ENCODE peak calls at places on chromosomes 4 and X, in six cellular contexts. A is HCT116, E is IMR-90, T is H1, R is SK-N-SH, K is HepG2. J is an unnamed sample.

GRCh38 chrX:14398725-14399124 is 130.6 kb upstream of the GLRA2 start:
- DNase-seq in T (no peak), K (no peak), A (no peak), E (no peak), R (no peak), J (no peak)

GRCh38 chrX:97672138-97672537 is 788.4 kb downstream of the RPA4 start:
- DNase-seq in E (no peak), K (no peak), A (no peak), R (no peak), T (no peak), J (no peak)

GRCh38 chr4:147481577-147482109 is 746 bp downstream of the EDNRA start:
- DNase-seq in T (peak), K (no peak), A (no peak), R (no peak), E (no peak), J (no peak)

GRCh38 chrX:66760648-66761047 is 121.8 kb upstream of the EDA2R start:
- DNase-seq in T (no peak), R (no peak), K (no peak), A (no peak), E (no peak), J (no peak)

GRCh38 chrX:48459483-48459882 is 10.6 kb downstream of the SLC38A5 start:
- DNase-seq in T (no peak), A (no peak), K (no peak), R (no peak), E (no peak), J (no peak)

GRCh38 chrX:112367065-112367464 is 284.5 kb upstream of the TRPC5 start:
- DNase-seq in K (no peak), A (no peak), E (no peak), R (no peak), T (no peak), J (no peak)

GRCh38 chrX:641671-642435 is 11.3 kb downstream of the SHOX start:
- DNase-seq in K (no peak), E (no peak), A (no peak), R (no peak), T (peak), J (no peak)

GRCh38 chr4:10099521-10100325 is 16.9 kb downstream of the WDR1 start:
- DNase-seq in T (no peak), A (no peak), K (no peak), R (no peak), E (no peak), J (no peak)

GRCh38 chr4:15149842-15150592 is 147.7 kb downstream of the CPEB2 start:
- DNase-seq in A (peak), T (peak), R (peak), K (peak), E (peak), J (peak)

GRCh38 chr4:15150636-15151432 is 148.6 kb downstream of the CPEB2 start:
- DNase-seq in K (no peak), R (no peak), E (no peak), T (no peak), A (no peak), J (no peak)

GRCh38 chr4:15145709-15146108 is 143.4 kb downstream of the CPEB2 start:
- DNase-seq in T (no peak), A (no peak), E (no peak), K (no peak), R (no peak), J (no peak)

GRCh38 chr4:15147709-15148651 is 145.7 kb downstream of the CPEB2 start:
- DNase-seq in A (no peak), K (peak), E (no peak), T (no peak), R (no peak), J (no peak)

GRCh38 chr4:15149234-15149841 is 147.1 kb downstream of the CPEB2 start:
- DNase-seq in E (peak), T (no peak), A (no peak), R (no peak), K (no peak), J (no peak)
- TF ChIP-seq RAD21 in E (no peak), T (no peak), A (no peak), R (no peak), K (no peak), J (no peak)

DNA sequence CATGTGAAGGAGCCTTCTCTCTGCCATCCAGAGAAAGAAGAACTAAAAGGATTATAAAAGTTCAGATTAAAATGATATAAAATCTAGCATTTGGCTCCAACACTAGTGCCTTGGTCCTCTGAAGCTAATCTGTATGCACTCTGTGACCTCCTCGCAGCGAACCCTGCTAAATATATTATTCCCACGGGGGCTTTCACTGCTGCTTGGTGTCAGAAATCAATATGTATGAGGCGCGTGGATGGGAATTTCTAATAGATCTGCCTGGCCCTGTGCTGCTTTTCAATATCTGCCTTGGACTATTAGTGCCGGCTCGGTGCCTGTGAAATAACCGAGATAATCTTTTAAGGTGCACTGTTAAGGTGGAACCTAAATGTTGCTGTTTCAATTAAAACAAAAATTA is 69.7 kb downstream of the CXXC4 start:
- DNase-seq in K (no peak), A (no peak), T (no peak), R (no peak), E (no peak), J (no peak)
- TF ChIP-seq RAD21 in K (no peak), A (no peak), T (no peak), R (no peak), E (no peak), J (no peak)

DNA sequence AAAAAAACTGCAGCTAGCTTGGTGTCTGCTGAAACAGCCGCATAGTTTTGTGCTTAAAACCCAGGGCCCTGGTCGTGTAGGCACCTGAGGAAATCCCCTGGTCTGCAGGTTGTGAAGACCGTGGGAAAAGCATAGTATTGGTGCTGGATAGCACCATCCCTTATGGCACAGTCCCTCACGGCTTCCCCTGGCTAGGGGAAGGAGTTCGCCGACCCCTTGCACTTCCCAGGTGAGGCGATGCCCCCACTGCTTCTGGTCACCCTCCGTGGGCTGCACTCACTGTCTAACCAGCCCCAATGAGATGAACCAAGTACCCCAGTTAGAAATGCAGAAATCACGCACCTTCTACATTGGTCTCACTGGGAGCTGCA is 1105.1 kb downstream of the STPG2 start:
- DNase-seq in R (no peak), E (no peak), T (no peak), A (no peak), K (no peak), J (no peak)
- TF ChIP-seq RAD21 in R (no peak), E (no peak), T (no peak), A (no peak), K (no peak), J (no peak)

GRCh38 chrX:110359273-110359672 is 625 bp downstream of the RTL9 start:
- DNase-seq in E (no peak), T (no peak), R (no peak), A (no peak), K (no peak), J (no peak)
- TF ChIP-seq RAD21 in E (no peak), T (no peak), R (no peak), A (no peak), K (no peak), J (no peak)

GRCh38 chr4:7422898-7423180 is 11.9 kb downstream of the PSAPL1 start:
- DNase-seq in T (no peak), K (no peak), E (no peak), R (peak), A (no peak), J (no peak)

GRCh38 chr4:7424553-7425111 is 10.1 kb downstream of the PSAPL1 start:
- DNase-seq in A (no peak), T (peak), E (no peak), K (no peak), R (peak), J (no peak)

GRCh38 chr4:7423391-7423790 is 11.3 kb downstream of the PSAPL1 start:
- DNase-seq in T (peak), R (peak), A (no peak), E (no peak), K (no peak), J (no peak)

GRCh38 chr4:7425171-7425570 is 9.6 kb downstream of the PSAPL1 start:
- DNase-seq in R (peak), E (no peak), K (no peak), A (no peak), T (peak), J (no peak)

GRCh38 chr4:7423801-7424552 is 10.8 kb downstream of the PSAPL1 start:
- DNase-seq in A (no peak), E (no peak), K (no peak), T (peak), R (peak), J (no peak)
- TF ChIP-seq RAD21 in A (no peak), E (no peak), K (no peak), T (no peak), R (no peak), J (no peak)

DNA sequence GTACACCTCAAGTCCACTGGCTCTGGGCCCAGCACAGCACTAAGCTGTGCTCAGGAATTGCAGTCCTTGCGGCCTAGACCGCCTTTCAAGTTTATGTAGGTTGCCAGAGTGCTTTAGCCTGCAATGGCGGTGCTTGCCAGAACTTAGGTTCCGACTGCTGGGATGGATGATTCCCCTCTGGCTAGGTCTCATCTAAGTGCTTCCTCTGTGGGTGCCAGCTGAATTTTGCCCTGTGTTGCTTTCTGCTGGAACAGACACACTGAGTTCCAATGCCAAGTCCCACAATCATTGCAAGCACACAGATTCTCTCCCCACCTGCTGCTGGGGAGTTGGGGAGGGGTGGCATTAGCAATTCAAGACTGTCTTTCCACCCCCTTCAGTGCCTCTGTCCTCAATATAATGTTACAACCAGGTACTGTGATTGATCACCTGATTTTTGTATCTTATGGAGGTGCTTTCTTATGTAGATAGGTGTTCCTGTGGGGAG is 129.5 kb downstream of the GRID2 start:
- DNase-seq in A (no peak), E (no peak), K (no peak), T (no peak), R (no peak), J (no peak)
- TF ChIP-seq RAD21 in A (no peak), E (no peak), K (no peak), T (no peak), R (no peak), J (no peak)

DNA sequence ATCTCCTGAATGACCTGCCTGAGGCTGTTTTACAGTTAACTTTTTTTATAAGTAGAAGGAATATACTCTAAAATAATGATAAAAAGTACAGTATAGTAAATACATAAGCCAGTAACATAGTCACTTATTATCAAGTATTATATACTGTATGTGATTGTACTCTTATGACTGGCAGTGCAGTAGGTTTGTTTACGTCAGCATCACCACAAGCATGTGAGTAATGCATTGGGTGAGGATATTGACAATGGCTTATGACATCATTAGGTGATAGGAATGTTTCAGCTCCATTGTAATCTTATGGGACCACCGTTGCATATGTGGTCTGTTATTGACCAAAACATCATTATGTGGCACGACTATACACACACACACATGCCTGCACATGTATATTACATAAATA is 20.5 kb downstream of the NUDT9 start:
- DNase-seq in A (no peak), R (no peak), T (no peak), E (peak), K (no peak), J (no peak)
- TF ChIP-seq RAD21 in A (no peak), R (no peak), T (no peak), E (no peak), K (no peak), J (no peak)

GRCh38 chr4:73823756-73824155 is 12.7 kb upstream of the CXCL6 start:
- DNase-seq in T (no peak), K (no peak), A (no peak), R (no peak), E (no peak), J (no peak)

GRCh38 chr4:73822812-73823480 is 13.5 kb upstream of the CXCL6 start:
- DNase-seq in A (no peak), K (no peak), R (no peak), E (no peak), T (no peak), J (no peak)

GRCh38 chr4:73817341-73817740 is 19.1 kb upstream of the CXCL6 start:
- DNase-seq in K (no peak), T (no peak), E (no peak), A (no peak), R (no peak), J (no peak)

GRCh38 chr4:73821325-73821724 is 15.2 kb upstream of the CXCL6 start:
- DNase-seq in E (no peak), K (no peak), R (no peak), A (no peak), T (no peak), J (no peak)

GRCh38 chr4:73822389-73822788 is 14.1 kb upstream of the CXCL6 start:
- DNase-seq in R (no peak), A (peak), E (no peak), K (no peak), T (no peak), J (no peak)
- TF ChIP-seq RAD21 in R (no peak), A (no peak), E (no peak), K (no peak), T (no peak), J (no peak)

J was measured in A549.